ENCODE peak calls at places on chromosomes 7 and 10, in eight cellular contexts. W is heart left ventricle; G is left ventricle myocardium inferior; F is GM13977; V is CD4-positive, alpha-beta T cell; T is endothelial cell; U is AG10803; Y is tibial nerve. D is an unnamed sample.
A peak's percentile ranks its signal among the peaks of the same experiment; 100 is the strongest.

GRCh38 chr7:69433086-69433485 is 165.2 kb upstream of the AUTS2 start:
- DNase-seq in W (no peak), G (no peak), F (no peak), V (no peak), T (no peak), U (peak; percentile 34), Y (no peak), D (no peak)

GRCh38 chr10:110643670-110644597 is at the start of gene RBM20:
- DNase-seq in W (peak; percentile 72), G (peak; percentile 70), F (peak; percentile 48), V (peak; percentile 10), T (peak; percentile 39), U (no peak), Y (no peak), D (no peak)

GRCh38 chr10:33114451-33114944 is 156.5 kb upstream of the ITGB1 start:
- DNase-seq in W (no peak), G (no peak), F (no peak), V (no peak), T (no peak), U (peak; percentile 74), Y (no peak), D (peak; percentile 18)

GRCh38 chr7:84506151-84506550 is 311.6 kb upstream of the SEMA3A start:
- DNase-seq in W (no peak), G (no peak), F (no peak), V (no peak), T (no peak), U (peak; percentile 79), Y (no peak), D (peak; percentile 50)

GRCh38 chr10:28215930-28216329 is 86.9 kb downstream of the MPP7 start:
- DNase-seq in W (no peak), G (no peak), F (no peak), V (no peak), T (no peak), U (no peak), Y (no peak), D (no peak)

GRCh38 chr10:4294996-4295792 is 510.2 kb upstream of the KLF6 start:
- DNase-seq in W (no peak), G (no peak), F (no peak), V (no peak), T (no peak), U (peak; percentile 10), Y (no peak), D (no peak)

GRCh38 chr10:29392376-29393021 is 103.6 kb downstream of the LYZL1 start:
- DNase-seq in W (no peak), G (no peak), F (peak; percentile 51), V (no peak), T (peak; percentile 59), U (peak; percentile 36), Y (no peak), D (peak; percentile 18)

GRCh38 chr10:77974396-77975074 is 48.0 kb upstream of the DLG5 start:
- DNase-seq in W (no peak), G (no peak), F (no peak), V (no peak), T (peak; percentile 58), U (peak; percentile 48), Y (no peak), D (no peak)

GRCh38 chr10:61662794-61663259 is at the start of gene CABCOCO1:
- DNase-seq in W (peak; percentile 66), G (peak; percentile 63), F (no peak), V (no peak), T (peak; percentile 70), U (peak; percentile 58), Y (no peak), D (peak; percentile 33)

GRCh38 chr7:157907998-157908782 is 571.4 kb downstream of the DNAJB6 start:
- DNase-seq in W (no peak), G (no peak), F (no peak), V (no peak), T (no peak), U (no peak), Y (no peak), D (no peak)

GRCh38 chr10:74585231-74586087 is 240.9 kb upstream of the KAT6B start:
- DNase-seq in W (no peak), G (no peak), F (peak; percentile 23), V (peak; percentile 32), T (no peak), U (peak; percentile 12), Y (no peak), D (no peak)

GRCh38 chr10:123972481-123973401 is 81.1 kb upstream of the CPXM2 start:
- DNase-seq in W (no peak), G (no peak), F (no peak), V (no peak), T (peak; percentile 52), U (no peak), Y (no peak), D (no peak)
- TF ChIP-seq CTCF in W (no peak), G (no peak), F (no peak), V (no peak), T (no peak), U (no peak), Y (no peak), D (no peak)

DNA sequence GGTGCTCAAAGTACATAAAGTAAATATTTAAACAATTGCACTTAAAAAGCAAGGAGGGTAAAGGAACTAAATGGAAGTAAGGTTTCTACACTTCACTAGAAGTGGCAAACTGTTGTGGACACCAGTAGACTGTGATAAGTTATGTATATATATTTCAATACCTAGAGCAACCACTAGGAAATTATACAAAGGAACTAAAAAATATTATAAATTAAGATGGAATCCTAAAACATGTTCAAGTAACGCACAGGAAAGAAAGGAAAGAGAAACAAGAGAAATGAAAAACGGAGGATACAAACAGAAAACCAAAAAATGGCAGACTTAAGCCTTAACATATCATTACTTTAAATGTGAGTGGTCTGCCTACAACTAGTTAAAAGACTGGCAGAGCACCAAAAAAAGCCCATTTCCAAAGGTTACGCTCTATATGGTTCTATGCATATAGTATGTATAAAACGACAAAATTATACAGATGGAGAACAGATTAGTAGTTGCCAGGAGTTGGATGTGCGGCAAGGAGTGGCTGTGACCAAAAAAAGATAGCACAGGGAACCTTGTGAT is 19.0 kb downstream of the VPS41 start:
- DNase-seq in W (no peak), G (no peak), F (no peak), V (no peak), T (no peak), U (no peak), Y (no peak), D (no peak)
- TF ChIP-seq CTCF in W (no peak), G (peak; percentile 33), F (no peak), V (no peak), T (peak; percentile 85), U (peak; percentile 13), Y (no peak), D (peak; percentile 74)

GRCh38 chr7:151432658-151433521 is 7.1 kb downstream of the CRYGN start:
- DNase-seq in W (no peak), G (no peak), F (peak; percentile 86), V (peak; percentile 37), T (no peak), U (no peak), Y (no peak), D (no peak)
- TF ChIP-seq CTCF in W (no peak), G (no peak), F (peak; percentile 18), V (peak; percentile 58), T (no peak), U (no peak), Y (no peak), D (peak; percentile 56)

GRCh38 chr10:102605712-102606111 is 38.6 kb upstream of the TRIM8 start:
- DNase-seq in W (no peak), G (no peak), F (no peak), V (no peak), T (no peak), U (peak; percentile 66), Y (no peak), D (peak; percentile 70)

GRCh38 chr10:102601639-102602038 is 42.6 kb upstream of the TRIM8 start:
- DNase-seq in W (no peak), G (no peak), F (no peak), V (no peak), T (no peak), U (no peak), Y (no peak), D (no peak)

GRCh38 chr10:102602272-102603045 is 41.8 kb upstream of the TRIM8 start:
- DNase-seq in W (no peak), G (peak; percentile 50), F (no peak), V (no peak), T (no peak), U (peak; percentile 85), Y (peak; percentile 35), D (no peak)

GRCh38 chr10:102603946-102604345 is 40.3 kb upstream of the TRIM8 start:
- DNase-seq in W (no peak), G (peak; percentile 27), F (no peak), V (no peak), T (no peak), U (no peak), Y (no peak), D (no peak)

DNA sequence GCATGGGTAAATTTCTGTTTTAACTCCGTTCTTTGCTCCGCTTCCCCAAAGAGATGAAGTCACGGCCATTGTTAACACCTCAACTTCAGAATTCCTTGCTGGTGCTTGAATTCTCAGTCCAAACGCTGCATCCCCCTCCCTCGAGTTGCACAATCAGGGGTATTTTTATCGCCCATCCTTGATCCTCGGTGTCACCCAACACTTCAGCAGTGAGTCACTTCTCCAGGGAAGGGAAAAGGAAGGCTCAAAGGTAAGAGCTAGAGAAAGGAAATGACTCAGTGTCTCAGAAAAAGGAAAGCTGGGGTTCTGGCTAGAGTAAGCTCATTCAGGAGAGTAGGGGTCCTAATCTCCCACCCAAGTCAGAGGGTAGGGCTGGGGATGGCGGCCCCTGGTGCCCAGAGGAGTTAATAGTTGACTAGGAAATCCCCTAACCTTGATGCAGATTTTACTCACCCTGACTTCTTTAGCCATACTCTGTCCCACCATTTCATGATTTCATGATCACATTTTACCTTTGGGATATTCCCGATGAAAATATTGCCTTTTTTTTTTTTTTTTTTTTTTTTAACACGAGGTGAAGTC is 39.8 kb upstream of the TRIM8 start:
- DNase-seq in W (no peak), G (no peak), F (no peak), V (no peak), T (no peak), U (peak; percentile 72), Y (no peak), D (peak; percentile 78)
- TF ChIP-seq CTCF in W (no peak), G (no peak), F (peak; percentile 12), V (no peak), T (no peak), U (no peak), Y (no peak), D (peak; percentile 36)

DNA sequence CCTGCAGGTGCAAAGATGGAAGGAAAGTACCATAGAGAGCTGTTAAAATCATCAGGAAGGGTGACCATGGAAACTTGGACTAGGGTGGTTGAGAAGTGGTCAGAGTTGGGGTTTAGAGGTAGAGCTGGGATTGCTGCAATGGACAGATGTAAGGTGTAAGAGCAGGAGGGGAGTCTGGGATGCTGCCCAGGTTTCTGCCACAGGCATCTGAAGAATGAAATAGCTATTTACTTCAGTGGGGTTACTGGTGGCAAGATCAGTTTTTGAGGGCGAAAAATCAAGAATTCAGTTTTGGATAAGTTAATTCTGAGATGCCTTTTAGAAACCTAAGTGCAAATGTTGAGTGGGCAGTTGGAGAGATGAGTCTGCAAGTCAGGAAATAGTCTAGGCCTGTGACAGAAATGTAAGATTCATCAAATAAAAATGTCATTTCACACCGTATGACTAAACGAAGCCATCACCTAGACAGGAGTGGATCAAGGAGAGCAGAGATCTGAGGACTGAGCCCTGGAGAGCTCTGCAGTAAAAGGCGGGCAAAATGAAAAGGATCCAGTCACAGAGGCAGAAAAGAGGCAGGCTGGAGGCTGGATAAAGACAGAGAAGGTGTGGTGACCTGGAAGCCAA is 22.7 kb upstream of the TOMM7 start:
- DNase-seq in W (no peak), G (no peak), F (no peak), V (no peak), T (no peak), U (peak; percentile 96), Y (no peak), D (no peak)
- TF ChIP-seq CTCF in W (no peak), G (no peak), F (no peak), V (no peak), T (no peak), U (no peak), Y (no peak), D (no peak)

GRCh38 chr10:99860466-99860865 is 78.0 kb downstream of the ABCC2 start:
- DNase-seq in W (no peak), G (no peak), F (no peak), V (no peak), T (no peak), U (no peak), Y (no peak), D (no peak)
- TF ChIP-seq CTCF in W (no peak), G (no peak), F (no peak), V (no peak), T (no peak), U (no peak), Y (no peak), D (no peak)

D was measured in HFFc6.